ENCODE peak calls at places on chromosomes 16 and 17, in seven cellular contexts. S is tibial nerve, L is neural progenitor cell, U is tibial artery, Q is kidney, A is epithelial cell of proximal tubule, D is lower leg skin. O is an unnamed sample.

GRCh38 chr17:34997355-34997862 is 17.1 kb downstream of the LIG3 start:
- DNase-seq in L (no peak), S (no peak), U (peak; percentile 52), D (no peak), Q (peak; percentile 74), A (peak; percentile 51), O (no peak)

GRCh38 chr16:64137976-64138375 is 983.9 kb downstream of the CDH11 start:
- DNase-seq in Q (no peak), A (no peak), L (no peak), D (no peak), S (no peak), U (no peak), O (no peak)

GRCh38 chr17:59618894-59619312 is 792 bp upstream of the CLTC start:
- DNase-seq in D (no peak), A (peak; percentile 47), U (peak; percentile 93), S (peak; percentile 81), Q (no peak), L (peak; percentile 95), O (no peak)

GRCh38 chr16:7351572-7351971 is 18.9 kb downstream of the RBFOX1 start:
- DNase-seq in S (no peak), Q (no peak), U (no peak), L (no peak), D (no peak), A (no peak), O (no peak)

GRCh38 chr17:43465049-43465448 is 18.7 kb upstream of the DHX8 start:
- DNase-seq in D (no peak), U (no peak), L (no peak), Q (no peak), A (no peak), S (no peak), O (no peak)

GRCh38 chr17:13593021-13593751 is 8.5 kb downstream of the HS3ST3A1 start:
- DNase-seq in A (no peak), U (no peak), D (no peak), S (no peak), Q (no peak), L (no peak), O (no peak)

GRCh38 chr16:14301150-14302030 is 230.3 kb downstream of the MRTFB start:
- DNase-seq in L (peak; percentile 42), A (no peak), D (no peak), S (no peak), U (peak; percentile 48), Q (peak; percentile 79), O (peak; percentile 41)

GRCh38 chr16:2912330-2913199 is 834 bp downstream of the FLYWCH1 start:
- DNase-seq in S (no peak), L (peak; percentile 58), D (peak; percentile 90), A (no peak), U (no peak), Q (no peak), O (peak; percentile 40)

GRCh38 chr16:53220585-53220984 is 165.8 kb downstream of the CHD9 start:
- DNase-seq in A (no peak), S (no peak), L (peak; percentile 25), D (no peak), Q (no peak), U (no peak), O (no peak)

GRCh38 chr17:34692932-34693331 is 113.5 kb downstream of the TMEM132E start:
- DNase-seq in L (no peak), U (no peak), Q (no peak), A (no peak), D (peak; percentile 1), S (no peak), O (peak; percentile 46)

GRCh38 chr17:39739020-39739884 is 1.5 kb downstream of the GRB7 start:
- DNase-seq in D (peak; percentile 95), L (peak; percentile 73), U (peak; percentile 36), Q (peak; percentile 94), S (no peak), A (peak; percentile 29), O (peak; percentile 92)

GRCh38 chr17:39738568-39738901 is 797 bp downstream of the GRB7 start:
- DNase-seq in S (no peak), U (no peak), L (peak; percentile 58), Q (peak; percentile 74), A (no peak), D (no peak), O (peak; percentile 74)

GRCh38 chr17:39736319-39737165 is 1.2 kb upstream of the GRB7 start:
- DNase-seq in A (no peak), U (no peak), Q (no peak), S (no peak), D (no peak), L (no peak), O (peak; percentile 67)

GRCh38 chr17:39737331-39737760 is 392 bp upstream of the GRB7 start:
- DNase-seq in L (no peak), D (no peak), A (no peak), U (no peak), Q (no peak), S (no peak), O (no peak)

DNA sequence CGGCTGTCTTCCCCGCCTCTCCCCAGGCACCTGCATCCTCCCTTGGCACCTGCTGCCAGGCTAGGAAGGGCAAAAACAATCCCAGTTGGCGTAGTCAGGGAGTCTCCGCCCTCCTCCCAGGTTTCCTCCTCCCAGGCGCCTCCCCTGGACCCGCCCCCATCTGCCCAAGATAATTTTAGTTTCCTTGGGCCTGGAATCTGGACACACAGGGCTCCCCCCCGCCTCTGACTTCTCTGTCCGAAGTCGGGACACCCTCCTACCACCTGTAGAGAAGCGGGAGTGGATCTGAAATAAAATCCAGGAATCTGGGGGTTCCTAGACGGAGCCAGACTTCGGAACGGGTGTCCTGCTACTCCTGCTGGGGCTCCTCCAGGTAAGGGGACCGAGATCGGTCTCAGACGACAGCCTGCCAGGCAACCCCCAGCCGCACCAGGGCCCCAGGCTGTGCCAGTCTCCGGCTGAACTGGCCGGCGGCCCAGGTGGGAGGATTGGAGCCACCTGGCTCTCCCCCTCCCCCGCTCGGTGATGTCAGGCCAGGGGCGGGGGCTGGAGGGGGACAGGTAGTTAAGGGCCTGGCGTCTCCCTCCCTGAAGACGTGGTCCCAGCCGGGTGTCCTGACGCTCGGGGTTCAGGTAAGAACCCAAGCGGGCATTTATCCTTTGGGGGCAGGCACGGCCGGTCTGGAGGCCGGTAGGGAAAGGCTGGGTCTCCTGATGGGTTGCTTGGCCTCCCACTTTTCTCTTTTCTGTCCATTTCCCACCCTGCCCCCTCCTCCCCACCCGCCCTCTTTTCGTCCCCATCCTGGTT is at the start of gene GRB7:
- DNase-seq in A (no peak), L (peak; percentile 52), Q (peak; percentile 94), S (no peak), U (no peak), D (no peak), O (peak; percentile 83)
- H3K4me3 ChIP-seq in A (peak within 1 kb of the TSS; percentile 71), L (peak within 1 kb of the TSS; percentile 62), Q (peak within 1 kb of the TSS; percentile 84), S (peak within 1 kb of the TSS; percentile 31), U (peak within 1 kb of the TSS; percentile 29), D (peak within 1 kb of the TSS; percentile 35), O (peak within 1 kb of the TSS; percentile 89)

DNA sequence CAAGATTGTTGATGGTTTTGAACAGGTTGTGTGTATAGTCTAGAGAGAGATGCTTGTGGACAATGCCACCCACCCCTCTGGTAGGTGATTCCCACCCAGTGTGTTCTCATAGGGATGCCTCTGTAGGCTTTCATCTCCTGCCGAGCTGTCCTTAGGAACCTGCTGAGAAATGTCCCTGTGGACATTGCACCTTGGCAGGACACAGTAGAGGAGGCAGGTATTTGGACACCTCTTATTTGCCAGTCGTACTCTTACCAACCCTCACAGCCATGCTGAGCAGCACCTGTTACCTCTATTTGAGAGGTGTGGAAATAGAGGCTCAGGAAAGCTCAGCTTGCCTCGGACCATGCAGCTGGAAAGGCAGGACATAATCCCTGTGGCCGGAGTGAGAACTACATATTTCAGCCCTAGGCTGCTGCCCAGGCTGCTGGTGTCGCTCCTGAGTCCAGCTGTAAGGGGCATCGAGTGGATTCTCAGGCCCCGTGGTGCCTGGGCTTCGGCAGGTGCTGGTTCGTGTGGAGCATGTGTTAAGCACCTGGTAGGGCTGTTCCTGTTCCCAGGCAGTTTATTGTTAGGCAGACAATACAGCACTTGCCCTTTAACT is 33.3 kb downstream of the EPN2 start:
- DNase-seq in Q (no peak), D (no peak), A (no peak), U (no peak), S (no peak), L (peak; percentile 35), O (no peak)
- TF ChIP-seq CTCF in Q (no peak), D (no peak), A (peak; percentile 7), U (no peak), S (no peak), L (peak; percentile 22), O (no peak)

GRCh38 chr17:41784207-41784744 is 2.2 kb downstream of the JUP start:
- DNase-seq in S (no peak), D (no peak), L (peak; percentile 76), A (no peak), Q (peak; percentile 91), U (no peak), O (peak; percentile 94)
- H3K4me3 ChIP-seq in S (no peak overlapping the region), D (no peak overlapping the region), L (peak overlapping the region; percentile 83), A (peak overlapping the region; percentile 92), Q (peak overlapping the region; percentile 82), U (peak overlapping the region; percentile 72), O (peak overlapping the region; percentile 98)

GRCh38 chr16:60729052-60729451 is 1307.2 kb downstream of the CDH8 start:
- DNase-seq in U (no peak), S (no peak), D (no peak), Q (no peak), A (no peak), L (no peak), O (no peak)
- TF ChIP-seq CTCF in U (no peak), S (no peak), D (no peak), Q (no peak), A (no peak), L (no peak), O (no peak)

DNA sequence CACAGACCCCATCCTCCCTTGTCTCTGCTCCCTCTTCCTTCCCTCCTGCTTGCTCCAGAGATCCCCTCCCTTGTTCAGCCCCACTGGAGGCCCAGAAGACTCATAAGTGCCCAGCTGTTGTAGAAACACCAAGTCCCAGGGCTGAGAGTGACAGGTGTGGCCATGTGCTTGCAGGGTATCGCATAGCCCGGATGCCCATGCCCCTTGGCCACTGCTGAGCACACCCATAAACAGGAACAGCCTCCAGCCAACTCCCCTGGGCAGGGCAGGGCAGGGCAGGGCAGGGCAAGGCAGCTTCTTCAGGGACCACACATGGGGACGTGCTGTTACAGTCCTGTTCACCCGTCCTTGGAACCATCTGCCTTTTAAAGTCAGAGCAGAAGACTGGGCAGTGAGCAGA is 2.0 kb downstream of the CACNG1 start:
- DNase-seq in U (no peak), D (no peak), A (no peak), Q (peak; percentile 33), S (no peak), L (no peak), O (no peak)
- H3K4me3 ChIP-seq in U (no peak overlapping the region), D (no peak overlapping the region), A (no peak overlapping the region), Q (no peak overlapping the region), S (no peak overlapping the region), L (no peak overlapping the region), O (no peak overlapping the region)

O was measured in epithelial cell of esophagus.